ENCODE peak calls at places on chromosomes 5 and 9, in four cellular contexts. E is GM19239, C is epithelial cell of esophagus, G is NCI-H1092. W is an unnamed sample.

GRCh38 chr9:130900701-130901497 is 4.3 kb upstream of the QRFP start:
- DNase-seq in E (no peak), C (no peak), G (no peak), W (no peak)

GRCh38 chr9:131578778-131579504 is 33.6 kb downstream of the PRRT1B start:
- DNase-seq in E (peak), G (no peak), C (no peak), W (no peak)

GRCh38 chr9:33137271-33137670 is 29.9 kb downstream of the B4GALT1 start:
- DNase-seq in E (no peak), G (no peak), C (no peak), W (no peak)

GRCh38 chr9:121075251-121076036 is 689 bp downstream of the CNTRL start:
- DNase-seq in E (no peak), G (no peak), C (peak), W (no peak)

GRCh38 chr5:180133971-180134508 is 62.5 kb upstream of the RNF130 start:
- DNase-seq in E (no peak), G (no peak), C (no peak), W (no peak)

GRCh38 chr5:25858019-25858418 is 1180.4 kb downstream of the CDH9 start:
- DNase-seq in G (no peak), C (no peak), E (no peak), W (no peak)

GRCh38 chr5:133895979-133896378 is 72.4 kb downstream of the C5orf15 start:
- DNase-seq in G (no peak), E (no peak), C (peak), W (peak)

GRCh38 chr9:121748727-121749546 is 97.5 kb downstream of the DAB2IP start:
- DNase-seq in C (peak), E (no peak), G (no peak), W (no peak)

GRCh38 chr5:166493042-166493441 is 1798.4 kb upstream of the WWC1 start:
- DNase-seq in C (no peak), G (no peak), E (no peak), W (no peak)

GRCh38 chr5:95669540-95669939 is 13.3 kb downstream of the SPATA9 start:
- DNase-seq in C (peak), G (no peak), E (no peak), W (no peak)

GRCh38 chr9:135641745-135642144 is 2.4 kb upstream of the GLT6D1 start:
- DNase-seq in C (no peak), G (no peak), E (no peak), W (no peak)

GRCh38 chr9:133250741-133251170 is 24.2 kb downstream of the ABO start:
- DNase-seq in C (peak), G (no peak), E (no peak), W (no peak)

GRCh38 chr9:78713746-78714405 is 417.0 kb downstream of the PSAT1 start:
- DNase-seq in E (no peak), C (no peak), G (no peak), W (no peak)